ENCODE peak calls at places on chromosomes 3 and 15, in nine cellular contexts. One of them, this sample, is unnamed.

GRCh38 chr15:74893627-74894026 is 3.8 kb downstream of the MPI start:
- DNase-seq in mucosa of gallbladder: no peak
- DNase-seq in caudate nucleus: no peak
- DNase-seq in BE2C: no peak
- DNase-seq in GM19239: no peak
- DNase-seq in stomach: no peak
- DNase-seq in H54: no peak
- DNase-seq in RWPE1: no peak
- DNase-seq in effector CD4-positive, alpha-beta T cell: no peak
- DNase-seq in this sample: no peak

GRCh38 chr15:47887181-47887580 is 169.9 kb downstream of the SEMA6D start:
- DNase-seq in mucosa of gallbladder: no peak
- DNase-seq in caudate nucleus: no peak
- DNase-seq in BE2C: no peak
- DNase-seq in GM19239: no peak
- DNase-seq in stomach: no peak
- DNase-seq in H54: no peak
- DNase-seq in RWPE1: no peak
- DNase-seq in effector CD4-positive, alpha-beta T cell: no peak
- DNase-seq in this sample: no peak

GRCh38 chr3:48137425-48137999 is 50.7 kb downstream of the CDC25A start:
- DNase-seq in mucosa of gallbladder: no peak
- DNase-seq in caudate nucleus: no peak
- DNase-seq in BE2C: no peak
- DNase-seq in GM19239: no peak
- DNase-seq in stomach: no peak
- DNase-seq in H54: no peak
- DNase-seq in RWPE1: no peak
- DNase-seq in effector CD4-positive, alpha-beta T cell: no peak
- DNase-seq in this sample: no peak

GRCh38 chr15:71749500-71749899 is 60.9 kb upstream of the NR2E3 start:
- DNase-seq in mucosa of gallbladder: no peak
- DNase-seq in caudate nucleus: no peak
- DNase-seq in BE2C: no peak
- DNase-seq in GM19239: no peak
- DNase-seq in stomach: no peak
- DNase-seq in H54: no peak
- DNase-seq in RWPE1: no peak
- DNase-seq in effector CD4-positive, alpha-beta T cell: no peak
- DNase-seq in this sample: no peak

GRCh38 chr3:24678441-24678865 is 183.8 kb upstream of the THRB start:
- DNase-seq in mucosa of gallbladder: no peak
- DNase-seq in caudate nucleus: no peak
- DNase-seq in BE2C: no peak
- DNase-seq in GM19239: no peak
- DNase-seq in stomach: no peak
- DNase-seq in H54: peak
- DNase-seq in RWPE1: peak
- DNase-seq in effector CD4-positive, alpha-beta T cell: no peak
- DNase-seq in this sample: no peak

GRCh38 chr15:99537344-99537743 is 28.4 kb upstream of the MEF2A start:
- DNase-seq in mucosa of gallbladder: no peak
- DNase-seq in caudate nucleus: peak
- DNase-seq in BE2C: no peak
- DNase-seq in GM19239: no peak
- DNase-seq in stomach: no peak
- DNase-seq in H54: no peak
- DNase-seq in RWPE1: no peak
- DNase-seq in effector CD4-positive, alpha-beta T cell: no peak
- DNase-seq in this sample: no peak

GRCh38 chr3:46861996-46862688 is 1.1 kb downstream of the MYL3 start:
- DNase-seq in mucosa of gallbladder: no peak
- DNase-seq in caudate nucleus: no peak
- DNase-seq in BE2C: no peak
- DNase-seq in GM19239: no peak
- DNase-seq in stomach: no peak
- DNase-seq in H54: no peak
- DNase-seq in RWPE1: no peak
- DNase-seq in effector CD4-positive, alpha-beta T cell: no peak
- DNase-seq in this sample: no peak

GRCh38 chr3:124636863-124637296 is 93.4 kb upstream of the UMPS start:
- DNase-seq in mucosa of gallbladder: peak
- DNase-seq in caudate nucleus: no peak
- DNase-seq in BE2C: no peak
- DNase-seq in GM19239: no peak
- DNase-seq in stomach: no peak
- DNase-seq in H54: no peak
- DNase-seq in RWPE1: no peak
- DNase-seq in effector CD4-positive, alpha-beta T cell: no peak
- DNase-seq in this sample: no peak

GRCh38 chr15:44215594-44215993 is 20.5 kb upstream of the FRMD5 start:
- DNase-seq in mucosa of gallbladder: no peak
- DNase-seq in caudate nucleus: no peak
- DNase-seq in BE2C: no peak
- DNase-seq in GM19239: no peak
- DNase-seq in stomach: no peak
- DNase-seq in H54: peak
- DNase-seq in RWPE1: peak
- DNase-seq in effector CD4-positive, alpha-beta T cell: no peak
- DNase-seq in this sample: no peak

GRCh38 chr3:177108648-177109047 is 88.6 kb downstream of the TBL1XR1 start:
- DNase-seq in mucosa of gallbladder: no peak
- DNase-seq in caudate nucleus: no peak
- DNase-seq in BE2C: no peak
- DNase-seq in GM19239: no peak
- DNase-seq in stomach: no peak
- DNase-seq in H54: no peak
- DNase-seq in RWPE1: no peak
- DNase-seq in effector CD4-positive, alpha-beta T cell: no peak
- DNase-seq in this sample: no peak

This sample was measured in dorsolateral prefrontal cortex.